ENCODE peak calls at places on chromosome 17, in six cellular contexts. V, N, O, J, S and Y are unnamed samples. For H3K27me3, the result is how much of the 10 kb centered on the place peaks cover.

GRCh38 chr17:15490634-15491261 is 23.3 kb upstream of the CDRT4 start:
- DNase-seq in V (no peak), N (peak), O (peak), J (peak), S (peak), Y (no peak)

GRCh38 chr17:16322636-16323035 is 30.6 kb downstream of the CENPV start:
- DNase-seq in V (no peak), N (peak), O (no peak), J (no peak), S (no peak), Y (no peak)

GRCh38 chr17:40566027-40566426 is 755 bp upstream of the CCR7 start:
- DNase-seq in V (no peak), N (no peak), O (no peak), J (no peak), S (no peak), Y (no peak)

GRCh38 chr17:64020068-64020766 is at the start of gene ICAM2:
- DNase-seq in V (no peak), N (no peak), O (peak), J (peak), S (peak), Y (no peak)

GRCh38 chr17:64778102-64778366 is 115.9 kb upstream of the SMURF2 start:
- DNase-seq in V (no peak), N (no peak), O (no peak), J (no peak), S (no peak), Y (no peak)

GRCh38 chr17:73311781-73312641 is at the start of gene CDC42EP4:
- DNase-seq in V (peak), N (peak), O (peak), J (peak), S (peak), Y (peak)

GRCh38 chr17:67520916-67521772 is 144.1 kb downstream of the PITPNC1 start:
- DNase-seq in V (no peak), N (peak), O (no peak), J (no peak), S (no peak), Y (no peak)

GRCh38 chr17:70022175-70022574 is 52.9 kb upstream of the KCNJ16 start:
- DNase-seq in V (no peak), N (peak), O (no peak), J (no peak), S (no peak), Y (no peak)

GRCh38 chr17:58380207-58381123 is 28.5 kb upstream of the SUPT4H1 start:
- DNase-seq in V (no peak), N (no peak), O (no peak), J (no peak), S (no peak), Y (no peak)

GRCh38 chr17:74185786-74186185 is 17.7 kb upstream of the RPL38 start:
- DNase-seq in V (no peak), N (no peak), O (no peak), J (no peak), S (no peak), Y (no peak)

GRCh38 chr17:8137645-8138342 is 13.9 kb upstream of the HES7 start:
- DNase-seq in V (no peak), N (no peak), O (peak), J (no peak), S (no peak), Y (no peak)

GRCh38 chr17:29294580-29294900 is 592 bp upstream of the NUFIP2 start:
- DNase-seq in V (no peak), N (no peak), O (no peak), J (no peak), S (no peak), Y (no peak)

GRCh38 chr17:64774888-64775600 is 112.9 kb upstream of the SMURF2 start:
- DNase-seq in V (no peak), N (no peak), O (peak), J (peak), S (no peak), Y (no peak)

GRCh38 chr17:79593636-79594035 is 17.2 kb downstream of the RBFOX3 start:
- DNase-seq in V (no peak), N (no peak), O (no peak), J (no peak), S (no peak), Y (no peak)

GRCh38 chr17:62750502-62751349 is 57.4 kb downstream of the MARCHF10 start:
- DNase-seq in V (no peak), N (peak), O (no peak), J (no peak), S (peak), Y (no peak)

GRCh38 chr17:74296548-74296936 is 22.5 kb downstream of the DNAI2 start:
- DNase-seq in V (no peak), N (peak), O (no peak), J (peak), S (peak), Y (no peak)

GRCh38 chr17:77681820-77682219 is 276.7 kb upstream of the TNRC6C start:
- DNase-seq in V (no peak), N (peak), O (no peak), J (peak), S (no peak), Y (peak)

GRCh38 chr17:60355663-60356594 is 36.0 kb downstream of the USP32 start:
- DNase-seq in V (no peak), N (no peak), O (no peak), J (no peak), S (no peak), Y (no peak)

GRCh38 chr17:32998893-32999240 is 7.2 kb downstream of the SPACA3 start:
- DNase-seq in V (no peak), N (peak), O (no peak), J (no peak), S (no peak), Y (no peak)

GRCh38 chr17:40949406-40949805 is 12.0 kb upstream of the KRT23 start:
- DNase-seq in V (no peak), N (no peak), O (no peak), J (no peak), S (no peak), Y (no peak)

GRCh38 chr17:4858068-4858879 is 25.1 kb downstream of the MINK1 start:
- DNase-seq in V (no peak), N (no peak), O (no peak), J (peak), S (peak), Y (no peak)

GRCh38 chr17:40168262-40168832 is 8.9 kb upstream of the RAPGEFL1 start:
- DNase-seq in V (no peak), N (peak), O (no peak), J (peak), S (peak), Y (peak)

GRCh38 chr17:28854457-28855382 is at the start of gene ERAL1:
- DNase-seq in V (peak), N (peak), O (peak), J (peak), S (peak), Y (peak)

GRCh38 chr17:20073056-20073979 is 64.2 kb downstream of the SPECC1 start:
- DNase-seq in V (no peak), N (peak), O (no peak), J (peak), S (peak), Y (no peak)

GRCh38 chr17:77318491-77319210 is 177.9 kb downstream of the SEC14L1 start:
- DNase-seq in V (no peak), N (peak), O (peak), J (no peak), S (no peak), Y (peak)

GRCh38 chr17:2057130-2057713 is 2.3 kb downstream of the HIC1 start:
- DNase-seq in V (no peak), N (no peak), O (peak), J (no peak), S (peak), Y (no peak)
- H3K27me3 ChIP-seq in V (under half), N (under half), O (under half), J (under half), S (half or more), Y (under half)

GRCh38 chr17:31390748-31391495 is 553 bp upstream of the RAB11FIP4 start:
- DNase-seq in V (no peak), N (no peak), O (no peak), J (peak), S (peak), Y (no peak)
- H3K27me3 ChIP-seq in V (under half), N (under half), O (half or more), J (under half), S (under half), Y (half or more)

GRCh38 chr17:47611372-47612350 is 38.1 kb upstream of the KPNB1 start:
- DNase-seq in V (no peak), N (peak), O (no peak), J (no peak), S (no peak), Y (no peak)
- H3K27me3 ChIP-seq in V (under half), N (under half), O (under half), J (under half), S (under half), Y (under half)

GRCh38 chr17:81094744-81095607 is 60.0 kb downstream of the BAIAP2 start:
- DNase-seq in V (peak), N (peak), O (peak), J (peak), S (peak), Y (no peak)
- H3K27me3 ChIP-seq in V (under half), N (under half), O (under half), J (under half), S (under half), Y (under half)

DNA sequence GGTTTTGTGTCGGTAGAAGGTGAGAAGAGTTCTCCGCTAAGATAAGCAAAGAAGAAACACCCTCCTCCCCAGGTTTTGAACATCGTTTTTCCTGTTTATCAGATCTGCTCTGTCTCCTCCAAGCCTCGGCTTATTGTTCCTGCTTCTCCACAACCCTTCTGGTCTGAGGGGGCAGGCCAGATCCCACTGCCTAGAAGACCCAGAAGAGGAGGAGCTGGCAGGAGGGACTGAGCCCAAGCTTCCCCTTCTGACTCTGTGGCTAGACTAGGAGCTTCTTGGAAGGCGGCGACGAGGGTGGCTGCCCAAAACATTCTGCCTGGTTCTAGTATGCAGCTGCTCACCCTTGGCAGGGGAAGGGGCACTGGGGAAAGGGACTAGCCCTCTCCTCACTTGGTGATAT is 5.1 kb upstream of the HOXB5 start:
- DNase-seq in V (no peak), N (no peak), O (no peak), J (no peak), S (no peak), Y (no peak)
- H3K27me3 ChIP-seq in V (under half), N (under half), O (half or more), J (half or more), S (half or more), Y (half or more)